ENCODE peak calls at places on chromosomes 12 and 14, in four cellular contexts. D, W, V and K are unnamed samples.

GRCh38 chr12:10361084-10361483 is 28.8 kb downstream of the KLRK1 start:
- DNase-seq in D (no peak), W (peak), V (no peak), K (peak)

GRCh38 chr14:105980224-105980623 is 453.8 kb downstream of the TMEM121 start:
- DNase-seq in D (peak), W (no peak), V (no peak), K (no peak)

GRCh38 chr12:89709994-89710872 is 1.6 kb upstream of the ATP2B1 start:
- DNase-seq in D (peak), W (peak), V (no peak), K (no peak)

GRCh38 chr12:106417926-106418910 is 60.7 kb downstream of the POLR3B start:
- DNase-seq in D (no peak), W (no peak), V (peak), K (no peak)

GRCh38 chr12:121318121-121318520 is 21.6 kb upstream of the CAMKK2 start:
- DNase-seq in D (no peak), W (no peak), V (no peak), K (no peak)

GRCh38 chr14:33948143-33948962 is 2.5 kb downstream of the EGLN3 start:
- DNase-seq in D (peak), W (no peak), V (no peak), K (no peak)

GRCh38 chr12:99979471-99979870 is 5.3 kb downstream of the ANKS1B start:
- DNase-seq in D (no peak), W (no peak), V (no peak), K (no peak)

GRCh38 chr14:50113381-50113811 is 3.0 kb downstream of the VCPKMT start:
- DNase-seq in D (no peak), W (no peak), V (no peak), K (no peak)

GRCh38 chr14:100146548-100147091 is 12.8 kb downstream of the DEGS2 start:
- DNase-seq in D (no peak), W (no peak), V (no peak), K (no peak)

GRCh38 chr12:132140501-132140900 is 3.6 kb downstream of the DDX51 start:
- DNase-seq in D (no peak), W (no peak), V (no peak), K (no peak)

GRCh38 chr12:87728936-87729593 is 300.1 kb downstream of the C12orf50 start:
- DNase-seq in D (no peak), W (no peak), V (no peak), K (no peak)

GRCh38 chr12:2904260-2904659 is 13.6 kb downstream of the TULP3 start:
- DNase-seq in D (no peak), W (no peak), V (no peak), K (no peak)

GRCh38 chr12:42143401-42144173 is 1.1 kb downstream of the GXYLT1 start:
- DNase-seq in D (peak), W (no peak), V (no peak), K (no peak)

GRCh38 chr12:100163416-100164152 is 20.9 kb upstream of the BLTP3B start:
- DNase-seq in D (peak), W (peak), V (no peak), K (peak)

GRCh38 chr12:122871851-122872785 is 23.8 kb downstream of the VPS37B start:
- DNase-seq in D (peak), W (peak), V (no peak), K (no peak)

GRCh38 chr12:94202245-94203180 is 54.1 kb downstream of the PLXNC1 start:
- DNase-seq in D (no peak), W (no peak), V (no peak), K (no peak)

GRCh38 chr14:59588136-59588535 is 11.5 kb upstream of the CCDC175 start:
- DNase-seq in D (no peak), W (no peak), V (no peak), K (no peak)

GRCh38 chr14:22422238-22422637 is 166.8 kb downstream of the DAD1 start:
- DNase-seq in D (peak), W (no peak), V (no peak), K (no peak)

GRCh38 chr14:73833530-73834257 is 17.9 kb upstream of the PTGR2 start:
- DNase-seq in D (no peak), W (no peak), V (no peak), K (no peak)

GRCh38 chr12:6207254-6207942 is 7.2 kb downstream of the CD9 start:
- DNase-seq in D (no peak), W (no peak), V (no peak), K (no peak)

GRCh38 chr14:32603992-32604391 is 274.9 kb downstream of the AKAP6 start:
- DNase-seq in D (no peak), W (no peak), V (no peak), K (no peak)

GRCh38 chr12:10562306-10562933 is 51.0 kb downstream of the MAGOHB start:
- DNase-seq in D (peak), W (peak), V (no peak), K (no peak)

GRCh38 chr14:35366048-35366428 is 38.5 kb downstream of the NFKBIA start:
- DNase-seq in D (no peak), W (no peak), V (no peak), K (no peak)

GRCh38 chr14:77270361-77271112 is 469 bp downstream of the NGB start:
- DNase-seq in D (peak), W (no peak), V (no peak), K (no peak)

GRCh38 chr12:131287015-131287937 is 333.6 kb downstream of the ADGRD1 start:
- DNase-seq in D (no peak), W (no peak), V (no peak), K (no peak)

GRCh38 chr12:114360485-114360884 is 45.5 kb downstream of the TBX5 start:
- DNase-seq in D (no peak), W (no peak), V (no peak), K (no peak)

GRCh38 chr12:67927231-67927630 is 62.0 kb upstream of the IFNG-AS1 start:
- DNase-seq in D (no peak), W (no peak), V (no peak), K (no peak)

GRCh38 chr14:63268746-63269145 is 50.0 kb downstream of the GPHB5 start:
- DNase-seq in D (no peak), W (no peak), V (no peak), K (no peak)

GRCh38 chr12:114779203-114779602 is 95.2 kb upstream of the TBX3 start:
- DNase-seq in D (no peak), W (no peak), V (no peak), K (no peak)

GRCh38 chr14:99703381-99703780 is 19.3 kb downstream of the CYP46A1 start:
- DNase-seq in D (no peak), W (no peak), V (no peak), K (no peak)

GRCh38 chr12:31772186-31772585 is 43.4 kb upstream of the AMN1 start:
- DNase-seq in D (no peak), W (no peak), V (no peak), K (no peak)

GRCh38 chr12:75825686-75826085 is 205.9 kb downstream of the PHLDA1 start:
- DNase-seq in D (no peak), W (no peak), V (peak), K (no peak)